ENCODE peak calls at places on chromosomes 13 and 19, in seven cellular contexts. Q, O, E, R, B, K and Y are unnamed samples.

GRCh38 chr13:50275392-50276063 is 260.3 kb downstream of the KCNRG start:
- DNase-seq in K (no peak), B (no peak), R (no peak), E (no peak), Q (no peak), O (no peak), Y (no peak)

GRCh38 chr19:5165697-5166019 is 175.0 kb downstream of the PTPRS start:
- DNase-seq in B (no peak), R (no peak), K (no peak), Q (no peak), O (no peak), E (no peak), Y (no peak)

GRCh38 chr13:20136781-20137703 is 23.8 kb downstream of the GJA3 start:
- DNase-seq in E (no peak), B (peak), O (no peak), K (no peak), Q (no peak), R (no peak), Y (no peak)

GRCh38 chr19:23778566-23778965 is 19.9 kb upstream of the ZNF681 start:
- DNase-seq in B (no peak), K (no peak), E (no peak), Q (no peak), R (no peak), O (no peak), Y (no peak)

GRCh38 chr13:42867232-42867631 is 85.8 kb downstream of the FAM216B start:
- DNase-seq in O (no peak), K (no peak), Q (no peak), E (no peak), R (no peak), B (no peak), Y (no peak)

GRCh38 chr13:27375686-27376326 is 48.6 kb upstream of the GTF3A start:
- DNase-seq in K (peak), B (peak), Q (peak), E (peak), R (peak), O (no peak), Y (no peak)

GRCh38 chr19:7986321-7987083 is 18.9 kb downstream of the ELAVL1 start:
- DNase-seq in B (no peak), K (no peak), R (no peak), O (no peak), Q (peak), E (peak), Y (no peak)

GRCh38 chr13:39942901-39943273 is 287.4 kb downstream of the COG6 start:
- DNase-seq in K (peak), R (peak), B (peak), Q (peak), E (peak), O (peak), Y (peak)

GRCh38 chr13:61156753-61157152 is 258.9 kb downstream of the PCDH20 start:
- DNase-seq in R (no peak), B (no peak), E (no peak), Q (no peak), K (no peak), O (no peak), Y (no peak)

GRCh38 chr13:106078191-106078590 is 457.3 kb downstream of the EFNB2 start:
- DNase-seq in O (no peak), E (no peak), R (no peak), Q (no peak), K (no peak), B (no peak), Y (no peak)

GRCh38 chr13:41345921-41346589 is 35.0 kb downstream of the NAA16 start:
- DNase-seq in B (no peak), E (no peak), K (no peak), Q (no peak), O (no peak), R (no peak), Y (no peak)

GRCh38 chr13:23558675-23559536 is 11.3 kb upstream of the TNFRSF19 start:
- DNase-seq in E (peak), R (no peak), Q (peak), B (no peak), O (no peak), K (no peak), Y (no peak)

GRCh38 chr19:47081095-47081494 is 32.5 kb downstream of the ZC3H4 start:
- DNase-seq in B (no peak), K (no peak), Q (no peak), E (no peak), R (no peak), O (no peak), Y (no peak)

GRCh38 chr19:54136086-54136863 is 1.3 kb upstream of the CNOT3 start:
- DNase-seq in K (no peak), E (no peak), O (no peak), R (no peak), Q (no peak), B (no peak), Y (no peak)

GRCh38 chr19:38949580-38950367 is 19.0 kb downstream of the MRPS12 start:
- DNase-seq in K (peak), Q (peak), E (no peak), B (peak), O (peak), R (no peak), Y (peak)

GRCh38 chr13:49399801-49400472 is 43.9 kb downstream of the CAB39L start:
- DNase-seq in B (no peak), Q (no peak), R (no peak), O (no peak), K (no peak), E (no peak), Y (no peak)

GRCh38 chr13:106534844-106535551 is 464 bp downstream of the EFNB2 start:
- DNase-seq in B (peak), Q (peak), R (peak), E (no peak), K (no peak), O (no peak), Y (peak)

GRCh38 chr19:5691205-5691929 is 1.3 kb downstream of the RPL36 start:
- DNase-seq in O (peak), K (no peak), R (peak), B (no peak), Q (peak), E (peak), Y (peak)

GRCh38 chr13:41547253-41548000 is 90.1 kb downstream of the RGCC start:
- DNase-seq in E (no peak), B (peak), K (no peak), Q (no peak), R (no peak), O (peak), Y (no peak)

GRCh38 chr19:29576043-29576442 is 30.0 kb upstream of the POP4 start:
- DNase-seq in B (no peak), O (peak), R (no peak), K (no peak), E (peak), Q (no peak), Y (no peak)